ENCODE peak calls at places on chromosome 4, in five cellular contexts. One of them, this sample, is unnamed.

GRCh38 chr4:79964715-79965345 is 108.2 kb downstream of the ANTXR2 start:
- DNase-seq in GM23338: peak; percentile 86
- DNase-seq in body of pancreas: no peak
- DNase-seq in fibroblast of lung: peak; percentile 63
- DNase-seq in left ventricle myocardium inferior: no peak
- DNase-seq in this sample: no peak

GRCh38 chr4:661856-662761 is 12.0 kb downstream of the ATP5ME start:
- DNase-seq in body of pancreas: no peak
- DNase-seq in fibroblast of lung: no peak
- DNase-seq in left ventricle myocardium inferior: no peak
- DNase-seq in GM23338: no peak
- DNase-seq in this sample: no peak

GRCh38 chr4:168199262-168199957 is 107.1 kb downstream of the ANXA10 start:
- DNase-seq in left ventricle myocardium inferior: no peak
- DNase-seq in body of pancreas: no peak
- DNase-seq in GM23338: no peak
- DNase-seq in fibroblast of lung: no peak
- DNase-seq in this sample: no peak

GRCh38 chr4:38371391-38371851 is 292.6 kb upstream of the KLF3 start:
- DNase-seq in left ventricle myocardium inferior: no peak
- DNase-seq in GM23338: no peak
- DNase-seq in body of pancreas: no peak
- DNase-seq in fibroblast of lung: peak; percentile 32
- DNase-seq in this sample: no peak

GRCh38 chr4:38368612-38369011 is 295.4 kb upstream of the KLF3 start:
- DNase-seq in body of pancreas: no peak
- DNase-seq in fibroblast of lung: peak; percentile 43
- DNase-seq in left ventricle myocardium inferior: no peak
- DNase-seq in GM23338: no peak
- DNase-seq in this sample: no peak

GRCh38 chr4:47462799-47463234 is 685 bp downstream of the COMMD8 start:
- DNase-seq in left ventricle myocardium inferior: no peak
- DNase-seq in body of pancreas: no peak
- DNase-seq in fibroblast of lung: peak; percentile 4
- DNase-seq in GM23338: no peak
- DNase-seq in this sample: no peak

GRCh38 chr4:112058433-112058832 is 86.8 kb upstream of the FAM241A start:
- DNase-seq in GM23338: no peak
- DNase-seq in left ventricle myocardium inferior: no peak
- DNase-seq in body of pancreas: no peak
- DNase-seq in fibroblast of lung: no peak
- DNase-seq in this sample: no peak

GRCh38 chr4:101367201-101367600 is 19.9 kb upstream of the PPP3CA start:
- DNase-seq in left ventricle myocardium inferior: no peak
- DNase-seq in body of pancreas: no peak
- DNase-seq in GM23338: no peak
- DNase-seq in fibroblast of lung: peak; percentile 80
- DNase-seq in this sample: no peak

GRCh38 chr4:146709956-146710355 is 71.3 kb downstream of the POU4F2 start:
- DNase-seq in fibroblast of lung: no peak
- DNase-seq in left ventricle myocardium inferior: no peak
- DNase-seq in body of pancreas: no peak
- DNase-seq in GM23338: no peak
- DNase-seq in this sample: no peak

GRCh38 chr4:5932021-5932553 is 39.2 kb upstream of the CRMP1 start:
- DNase-seq in GM23338: no peak
- DNase-seq in left ventricle myocardium inferior: no peak
- DNase-seq in fibroblast of lung: no peak
- DNase-seq in body of pancreas: no peak
- DNase-seq in this sample: no peak
- H3K27me3 ChIP-seq in GM23338: no peaks in the 10 kb centered on the region
- H3K27me3 ChIP-seq in left ventricle myocardium inferior: peaks cover 82% of the 10 kb centered on the region
- H3K27me3 ChIP-seq in fibroblast of lung: no peaks in the 10 kb centered on the region
- H3K27me3 ChIP-seq in body of pancreas: no peaks in the 10 kb centered on the region
- H3K27me3 ChIP-seq in this sample: no peaks in the 10 kb centered on the region

GRCh38 chr4:6468376-6468775 is 4.0 kb downstream of the PPP2R2C start:
- DNase-seq in GM23338: no peak
- DNase-seq in left ventricle myocardium inferior: no peak
- DNase-seq in body of pancreas: no peak
- DNase-seq in fibroblast of lung: no peak
- DNase-seq in this sample: no peak
- H3K27me3 ChIP-seq in GM23338: peaks cover 52% of the 10 kb centered on the region
- H3K27me3 ChIP-seq in left ventricle myocardium inferior: peaks cover 70% of the 10 kb centered on the region
- H3K27me3 ChIP-seq in body of pancreas: peaks cover 4% of the 10 kb centered on the region
- H3K27me3 ChIP-seq in fibroblast of lung: peaks cover 2% of the 10 kb centered on the region
- H3K27me3 ChIP-seq in this sample: peaks cover 8% of the 10 kb centered on the region

GRCh38 chr4:60589425-60589824 is 610.7 kb upstream of the ADGRL3 start:
- DNase-seq in GM23338: peak; percentile 34
- DNase-seq in left ventricle myocardium inferior: no peak
- DNase-seq in body of pancreas: no peak
- DNase-seq in fibroblast of lung: no peak
- DNase-seq in this sample: no peak
- H3K27me3 ChIP-seq in GM23338: no peaks in the 10 kb centered on the region
- H3K27me3 ChIP-seq in left ventricle myocardium inferior: no peaks in the 10 kb centered on the region
- H3K27me3 ChIP-seq in body of pancreas: no peaks in the 10 kb centered on the region
- H3K27me3 ChIP-seq in fibroblast of lung: no peaks in the 10 kb centered on the region
- H3K27me3 ChIP-seq in this sample: no peaks in the 10 kb centered on the region

GRCh38 chr4:88964450-88964849 is 92.5 kb downstream of the FAM13A start:
- DNase-seq in fibroblast of lung: peak; percentile 69
- DNase-seq in GM23338: no peak
- DNase-seq in body of pancreas: no peak
- DNase-seq in left ventricle myocardium inferior: no peak
- DNase-seq in this sample: no peak

GRCh38 chr4:88962430-88962829 is 94.6 kb downstream of the FAM13A start:
- DNase-seq in fibroblast of lung: peak; percentile 21
- DNase-seq in left ventricle myocardium inferior: no peak
- DNase-seq in body of pancreas: no peak
- DNase-seq in GM23338: no peak
- DNase-seq in this sample: no peak

GRCh38 chr4:88963817-88964216 is 93.2 kb downstream of the FAM13A start:
- DNase-seq in fibroblast of lung: peak; percentile 79
- DNase-seq in GM23338: peak; percentile 15
- DNase-seq in body of pancreas: no peak
- DNase-seq in left ventricle myocardium inferior: no peak
- DNase-seq in this sample: no peak

GRCh38 chr4:88967883-88968316 is 89.1 kb downstream of the FAM13A start:
- DNase-seq in left ventricle myocardium inferior: no peak
- DNase-seq in body of pancreas: no peak
- DNase-seq in fibroblast of lung: no peak
- DNase-seq in GM23338: no peak
- DNase-seq in this sample: no peak

GRCh38 chr4:88965053-88965452 is 91.9 kb downstream of the FAM13A start:
- DNase-seq in GM23338: no peak
- DNase-seq in fibroblast of lung: no peak
- DNase-seq in body of pancreas: no peak
- DNase-seq in left ventricle myocardium inferior: no peak
- DNase-seq in this sample: no peak
- H3K27me3 ChIP-seq in GM23338: no peaks in the 10 kb centered on the region
- H3K27me3 ChIP-seq in fibroblast of lung: no peaks in the 10 kb centered on the region
- H3K27me3 ChIP-seq in body of pancreas: no peaks in the 10 kb centered on the region
- H3K27me3 ChIP-seq in left ventricle myocardium inferior: no peaks in the 10 kb centered on the region
- H3K27me3 ChIP-seq in this sample: no peaks in the 10 kb centered on the region

This sample was measured in esophagus squamous epithelium.